ENCODE peak calls at places on chromosomes 2 and 18, in ten cellular contexts. H is ovary, D is IMR-90, G is dorsolateral prefrontal cortex, R is choroid plexus epithelial cell, L is GM23338, O is Caco-2, V is Peyer's patch, Y is hepatocyte, X is cardiac fibroblast. S is an unnamed sample.

GRCh38 chr2:69309336-69310048 is 77.5 kb downstream of the GFPT1 start:
- DNase-seq in H (peak; percentile 80), R (peak; percentile 83), D (peak; percentile 64), Y (peak; percentile 65), G (no peak), X (peak; percentile 73), V (peak; percentile 82), O (peak; percentile 57), L (peak; percentile 57), S (no peak)

GRCh38 chr2:85758361-85759256 is 4.8 kb downstream of the ATOH8 start:
- DNase-seq in L (no peak), O (no peak), R (no peak), G (no peak), D (no peak), H (no peak), V (peak; percentile 41), Y (no peak), X (no peak), S (no peak)

GRCh38 chr2:12504443-12504842 is 212.3 kb upstream of the TRIB2 start:
- DNase-seq in L (no peak), H (no peak), X (peak; percentile 49), V (no peak), O (no peak), D (peak; percentile 57), G (no peak), Y (no peak), R (peak; percentile 62), S (no peak)

GRCh38 chr2:11998218-11998617 is 251.8 kb downstream of the LPIN1 start:
- DNase-seq in Y (no peak), V (no peak), O (no peak), H (no peak), R (peak; percentile 44), D (peak; percentile 61), X (peak; percentile 37), G (no peak), L (no peak), S (no peak)

GRCh38 chr2:52570716-52571115 is 1196.9 kb upstream of the CHAC2 start:
- DNase-seq in V (no peak), X (no peak), L (no peak), D (no peak), Y (no peak), H (no peak), R (no peak), O (no peak), G (no peak), S (no peak)

GRCh38 chr2:46813046-46813445 is 102.6 kb downstream of the MCFD2 start:
- DNase-seq in G (no peak), V (peak; percentile 47), Y (peak; percentile 24), X (no peak), D (peak; percentile 46), O (no peak), H (peak; percentile 56), R (no peak), L (no peak), S (no peak)

GRCh38 chr2:238130111-238130695 is 8.3 kb upstream of the KLHL30 start:
- DNase-seq in O (no peak), G (no peak), V (no peak), H (no peak), Y (no peak), R (no peak), X (no peak), L (no peak), D (no peak), S (no peak)

GRCh38 chr2:97969466-97970067 is 26.2 kb downstream of the TMEM131 start:
- DNase-seq in Y (no peak), X (peak; percentile 59), V (no peak), G (no peak), D (peak; percentile 48), O (no peak), L (no peak), H (no peak), R (peak; percentile 61), S (no peak)

GRCh38 chr2:106108351-106108750 is 85.8 kb downstream of the UXS1 start:
- DNase-seq in X (peak; percentile 32), D (peak; percentile 49), Y (peak; percentile 41), L (no peak), H (peak; percentile 29), R (peak; percentile 83), V (no peak), O (peak; percentile 21), G (peak; percentile 60), S (no peak)

GRCh38 chr2:134648547-134648946 is 70.3 kb downstream of the TMEM163 start:
- DNase-seq in Y (no peak), H (no peak), L (no peak), O (no peak), R (no peak), V (no peak), G (no peak), D (no peak), X (no peak), S (no peak)

GRCh38 chr2:217980036-217980435 is 22.8 kb downstream of the TNS1 start:
- DNase-seq in L (no peak), R (no peak), O (no peak), V (peak; percentile 54), G (no peak), D (no peak), Y (no peak), H (peak; percentile 79), X (no peak), S (no peak)

GRCh38 chr2:46232860-46233259 is 64.3 kb upstream of the EPAS1 start:
- DNase-seq in R (no peak), H (no peak), Y (no peak), L (no peak), X (peak; percentile 23), O (no peak), D (no peak), G (no peak), V (no peak), S (no peak)

GRCh38 chr2:232483923-232484627 is 3.6 kb downstream of the ECEL1 start:
- DNase-seq in O (no peak), D (no peak), Y (no peak), X (no peak), G (no peak), H (peak; percentile 18), L (no peak), V (no peak), R (no peak), S (no peak)

GRCh38 chr18:62399306-62399705 is 74.2 kb downstream of the TNFRSF11A start:
- DNase-seq in R (no peak), X (no peak), H (no peak), O (no peak), Y (no peak), G (no peak), V (no peak), L (no peak), D (no peak), S (no peak)

GRCh38 chr2:238104521-238105311 is 4.6 kb downstream of the ESPNL start:
- DNase-seq in G (no peak), R (no peak), X (no peak), H (no peak), O (no peak), V (peak; percentile 40), D (no peak), L (no peak), Y (no peak), S (no peak)

GRCh38 chr2:54084600-54084999 is 30.8 kb upstream of the ACYP2 start:
- DNase-seq in Y (peak; percentile 20), X (peak; percentile 47), L (peak; percentile 24), O (no peak), R (peak; percentile 52), D (peak; percentile 17), G (peak; percentile 69), H (no peak), V (no peak), S (no peak)

GRCh38 chr2:121866789-121867188 is 111.3 kb downstream of the TSN start:
- DNase-seq in V (no peak), G (no peak), R (no peak), Y (no peak), X (peak; percentile 19), L (no peak), D (peak; percentile 50), O (no peak), H (no peak), S (no peak)
- H3K4me3 ChIP-seq in V (no peak overlapping the region), G (no peak overlapping the region), R (no peak overlapping the region), Y (no peak overlapping the region), X (no peak overlapping the region), L (no peak overlapping the region), D (no peak overlapping the region), O (no peak overlapping the region), H (no peak overlapping the region), S (no peak overlapping the region)

DNA sequence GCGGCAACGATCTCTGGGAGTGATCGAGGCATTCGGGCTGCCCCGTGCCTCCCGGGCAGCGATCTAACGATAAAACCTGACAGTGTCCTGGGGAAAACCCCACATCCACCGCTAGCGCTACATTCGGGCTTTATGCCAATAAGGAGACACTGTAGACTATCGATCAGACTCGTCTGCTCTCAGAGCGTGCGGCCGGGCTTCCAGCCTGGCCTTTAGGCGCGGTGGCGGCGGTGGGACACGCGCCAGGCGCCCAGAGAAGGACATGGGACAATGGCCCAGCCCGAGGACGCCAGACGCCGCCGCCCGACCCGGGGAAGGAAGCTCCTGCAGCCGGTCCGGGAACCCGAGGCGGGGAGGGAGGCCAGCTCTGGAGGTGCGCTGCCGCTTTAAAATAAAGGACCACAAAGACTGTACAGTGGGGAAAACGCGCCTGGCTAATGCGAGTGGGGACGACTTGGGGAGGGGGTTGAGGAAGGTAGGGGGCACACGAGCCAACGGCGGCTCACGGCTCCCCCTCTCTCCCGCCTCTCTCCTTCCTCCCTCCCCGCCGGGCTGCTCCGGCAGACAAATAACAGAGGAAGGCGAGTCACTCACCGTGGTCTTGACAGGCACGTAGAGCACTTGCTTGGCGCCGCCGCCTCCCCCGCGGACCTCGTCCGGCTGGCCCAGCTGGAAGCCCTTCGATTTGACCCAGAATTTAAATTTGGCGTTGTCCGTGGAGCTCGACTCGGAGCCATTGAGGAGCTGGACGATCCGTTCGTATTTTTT is 2.1 kb downstream of the NOL4 start:
- DNase-seq in Y (peak; percentile 19), O (peak; percentile 0), X (peak; percentile 13), D (no peak), L (peak; percentile 79), V (no peak), G (peak; percentile 73), R (peak; percentile 1), H (no peak), S (no peak)
- H3K4me3 ChIP-seq in Y (peak overlapping the region; percentile 46), O (peak overlapping the region; percentile 15), X (peak overlapping the region; percentile 5), D (no peak overlapping the region), L (peak overlapping the region; percentile 80), V (peak overlapping the region; percentile 1), G (peak overlapping the region; percentile 82), R (peak overlapping the region; percentile 24), H (peak overlapping the region; percentile 23), S (peak overlapping the region; percentile 48)

DNA sequence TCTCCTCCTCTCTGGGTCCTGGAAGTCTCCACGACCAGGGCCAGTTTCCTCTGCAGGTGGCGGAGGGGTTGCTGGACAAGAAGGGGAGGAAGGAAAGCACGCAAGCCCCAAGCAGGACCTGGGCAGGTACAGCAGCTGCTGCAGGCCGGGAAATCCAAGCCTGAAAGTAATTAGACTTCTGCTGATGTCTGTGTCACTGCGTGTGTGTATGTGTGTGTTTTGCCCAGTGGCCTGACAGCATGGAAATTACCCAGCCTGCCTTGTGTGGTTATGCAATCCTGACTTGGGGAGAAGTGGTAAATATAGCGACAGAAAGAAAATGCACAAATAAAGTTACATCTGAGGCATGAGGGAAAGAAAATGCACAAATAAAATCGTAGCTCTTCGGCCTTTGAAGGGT is 121.8 kb upstream of the ZBTB14 start:
- DNase-seq in G (peak; percentile 83), H (no peak), L (no peak), Y (peak; percentile 50), R (peak; percentile 68), D (peak; percentile 33), O (no peak), X (no peak), V (no peak), S (no peak)
- H3K4me3 ChIP-seq in G (peak overlapping the region; percentile 35), H (no peak overlapping the region), L (no peak overlapping the region), Y (no peak overlapping the region), R (no peak overlapping the region), D (no peak overlapping the region), O (no peak overlapping the region), X (no peak overlapping the region), V (no peak overlapping the region), S (no peak overlapping the region)

GRCh38 chr2:3303583-3304406 is 73.8 kb downstream of the EIPR1 start:
- DNase-seq in X (peak; percentile 85), Y (peak; percentile 92), D (peak; percentile 77), L (peak; percentile 92), H (peak; percentile 79), G (peak; percentile 91), R (peak; percentile 91), V (peak; percentile 90), O (peak; percentile 92), S (peak; percentile 31)
- H3K4me3 ChIP-seq in X (peak overlapping the region; percentile 17), Y (no peak overlapping the region), D (no peak overlapping the region), L (no peak overlapping the region), H (no peak overlapping the region), G (peak overlapping the region; percentile 48), R (peak overlapping the region; percentile 47), V (no peak overlapping the region), O (no peak overlapping the region), S (no peak overlapping the region)

S was measured in skeletal muscle cell.